ENCODE peak calls at places on chromosomes 16 and 17, in eight cellular contexts. F is pancreas, U is Calu3, X is fibroblast of pulmonary artery, M is heart right ventricle, C is heart left ventricle, N is cardiac fibroblast, E is progenitor cell of endocrine pancreas. H is an unnamed sample.
A peak's percentile ranks its signal among the peaks of the same experiment; 100 is the strongest.

GRCh38 chr16:65909310-65910050 is 457.0 kb upstream of the CDH5 start:
- DNase-seq in F (no peak), E (no peak), N (peak; percentile 36), X (peak; percentile 21), C (no peak), M (no peak), U (peak; percentile 12), H (no peak)

GRCh38 chr16:65842067-65842466 is 524.4 kb upstream of the CDH5 start:
- DNase-seq in M (no peak), F (no peak), X (no peak), N (no peak), C (no peak), U (no peak), E (no peak), H (no peak)

GRCh38 chr16:49834496-49835009 is 21.4 kb downstream of the ZNF423 start:
- DNase-seq in N (peak; percentile 79), U (no peak), E (no peak), F (no peak), C (peak; percentile 88), X (no peak), M (peak; percentile 80), H (no peak)

GRCh38 chr16:66289051-66289680 is 77.3 kb upstream of the CDH5 start:
- DNase-seq in X (no peak), F (no peak), E (no peak), N (no peak), M (no peak), C (no peak), U (no peak), H (no peak)

GRCh38 chr16:2964416-2965223 is 545 bp downstream of the KREMEN2 start:
- DNase-seq in F (peak; percentile 59), N (no peak), E (peak; percentile 69), U (peak; percentile 81), M (no peak), X (no peak), C (no peak), H (no peak)

GRCh38 chr17:77527394-77527793 is 386.6 kb downstream of the SEC14L1 start:
- DNase-seq in E (no peak), M (no peak), N (no peak), C (no peak), X (no peak), U (no peak), F (no peak), H (no peak)

GRCh38 chr17:39801055-39801454 is 63.1 kb downstream of the IKZF3 start:
- DNase-seq in M (no peak), N (no peak), F (no peak), U (no peak), X (no peak), C (no peak), E (no peak), H (no peak)

GRCh38 chr17:4636474-4637100 is 4.9 kb downstream of the ALOX15 start:
- DNase-seq in E (no peak), U (no peak), N (no peak), C (no peak), M (no peak), F (no peak), X (no peak), H (no peak)

GRCh38 chr16:15822957-15823356 is 33.9 kb downstream of the MYH11 start:
- DNase-seq in U (no peak), C (no peak), M (no peak), X (no peak), E (no peak), F (peak; percentile 68), N (no peak), H (no peak)

GRCh38 chr16:28580726-28581315 is 16.0 kb downstream of the SULT1A2 start:
- DNase-seq in U (no peak), X (no peak), E (no peak), N (no peak), M (no peak), F (no peak), C (no peak), H (no peak)

GRCh38 chr17:36755586-36755985 is 154.2 kb downstream of the MRM1 start:
- DNase-seq in M (no peak), F (no peak), C (no peak), U (peak; percentile 84), E (no peak), N (peak; percentile 11), X (peak; percentile 4), H (no peak)
- TF ChIP-seq CTCF in M (peak; percentile 11), F (no peak), C (no peak), U (peak; percentile 93), E (peak; percentile 47), N (peak; percentile 47), X (peak; percentile 36), H (peak; percentile 38)

DNA sequence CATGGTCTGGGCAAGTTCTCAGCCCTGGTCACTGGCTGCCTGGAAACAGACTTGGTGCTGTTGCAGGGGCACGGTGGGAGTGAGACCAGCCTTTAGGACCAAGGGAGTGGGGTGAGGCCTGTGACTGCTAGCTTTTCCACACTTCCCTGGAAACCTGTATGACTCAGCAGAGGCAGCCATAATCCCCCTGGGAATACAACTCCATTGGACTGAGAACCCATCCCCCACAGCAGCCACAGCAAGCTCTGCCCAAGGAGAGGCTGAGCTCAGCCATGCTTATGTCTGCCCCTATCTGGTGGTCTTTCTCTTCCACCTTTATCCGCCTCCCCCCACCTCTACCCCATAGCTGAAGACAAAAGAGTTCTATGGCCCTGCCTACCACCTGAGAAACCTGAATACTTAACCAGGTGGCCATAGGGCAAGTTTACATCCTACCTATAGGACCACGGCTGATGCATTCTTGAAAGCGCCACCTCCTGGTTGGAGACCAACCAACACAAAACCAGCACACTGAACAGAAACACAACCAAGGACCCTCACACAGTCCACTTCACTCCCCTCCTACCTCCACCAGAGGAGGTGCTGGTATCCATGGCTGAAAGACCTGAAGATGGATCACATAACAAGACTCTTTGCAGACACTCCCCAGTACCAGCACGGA is 816.2 kb upstream of the SOX9 start:
- DNase-seq in M (no peak), F (no peak), N (no peak), X (no peak), U (no peak), E (no peak), C (no peak), H (no peak)
- TF ChIP-seq CTCF in M (no peak), F (no peak), N (no peak), X (no peak), U (no peak), E (no peak), C (no peak), H (no peak)

GRCh38 chr17:33966410-33967063 is 288.5 kb upstream of the CCL2 start:
- DNase-seq in E (no peak), C (no peak), M (no peak), X (no peak), N (no peak), U (no peak), F (no peak), H (no peak)

GRCh38 chr17:33967608-33968349 is 287.3 kb upstream of the CCL2 start:
- DNase-seq in X (no peak), U (no peak), M (no peak), C (no peak), N (no peak), F (no peak), E (no peak), H (no peak)

GRCh38 chr17:33962857-33963655 is 292.0 kb upstream of the CCL2 start:
- DNase-seq in M (no peak), N (no peak), E (no peak), X (no peak), F (no peak), C (no peak), U (no peak), H (no peak)

GRCh38 chr17:33968350-33969044 is 286.6 kb upstream of the CCL2 start:
- DNase-seq in F (no peak), N (no peak), X (no peak), U (no peak), C (no peak), E (no peak), M (no peak), H (no peak)

DNA sequence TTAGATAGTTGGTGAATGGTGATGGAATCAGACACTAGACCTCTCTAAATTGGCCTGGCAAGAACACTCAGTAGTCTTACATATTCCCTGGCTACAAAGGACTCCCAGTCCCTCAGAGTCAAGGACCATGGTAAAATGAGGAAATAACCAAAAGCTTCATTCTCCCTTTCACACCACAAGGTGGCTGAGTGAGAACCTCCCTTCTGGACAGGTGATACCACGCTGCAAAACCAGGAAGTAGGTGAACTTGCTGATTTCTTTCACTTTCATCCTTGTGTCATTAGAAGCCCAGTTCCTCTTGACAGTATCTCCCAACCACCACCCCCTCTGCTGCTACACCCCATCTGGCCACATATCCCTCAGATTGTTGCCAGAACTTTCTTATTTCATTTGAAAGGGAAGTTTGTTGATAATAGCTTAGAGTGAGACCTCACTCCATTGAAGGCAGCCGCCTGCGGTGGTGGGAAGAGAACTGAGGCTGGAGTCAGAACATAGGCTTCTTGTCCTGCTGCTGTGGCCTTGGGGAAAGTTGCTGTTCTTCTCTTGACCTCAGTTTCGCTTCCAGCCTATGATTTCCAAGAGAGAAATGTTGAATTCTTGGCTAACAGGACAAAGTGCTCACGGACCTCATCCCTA is 290.6 kb upstream of the CCL2 start:
- DNase-seq in X (no peak), C (no peak), N (no peak), E (no peak), U (peak; percentile 22), F (no peak), M (no peak), H (no peak)
- TF ChIP-seq CTCF in X (no peak), C (no peak), N (no peak), E (no peak), U (no peak), F (no peak), M (no peak), H (no peak)

DNA sequence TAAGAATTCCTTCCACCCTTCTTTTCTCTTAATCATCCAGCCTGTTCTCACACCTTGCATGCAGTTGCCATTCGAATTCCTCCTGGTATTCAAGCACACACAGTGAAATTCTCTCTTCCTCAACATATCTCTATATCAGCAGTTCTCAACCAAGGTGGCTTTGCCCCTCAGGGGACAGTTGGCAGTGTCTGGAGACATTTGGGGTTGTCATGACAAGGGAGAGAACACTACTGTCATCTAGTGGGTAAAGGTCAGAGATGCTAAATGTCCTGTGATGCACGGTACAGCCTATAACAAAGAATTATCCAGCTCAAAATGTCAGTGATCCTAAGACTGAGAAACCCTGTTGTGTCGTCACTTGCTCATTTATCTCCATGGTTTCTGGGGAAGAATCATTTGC is 94.8 kb upstream of the CPHXL start:
- DNase-seq in F (no peak), X (no peak), U (no peak), C (no peak), M (no peak), N (no peak), E (no peak), H (no peak)
- TF ChIP-seq CTCF in F (no peak), X (no peak), U (no peak), C (no peak), M (no peak), N (no peak), E (no peak), H (no peak)